ENCODE peak calls at places on chromosomes 5 and 9, in nine cellular contexts. One of them, this sample, is unnamed.

GRCh38 chr9:127123239-127123935 is 952 bp upstream of the ANGPTL2 start:
- DNase-seq in colonic mucosa: no peak
- DNase-seq in A549: no peak
- DNase-seq in psoas muscle: peak; percentile 62
- DNase-seq in tibial artery: no peak
- DNase-seq in cardiac fibroblast: no peak
- DNase-seq in ovary: peak; percentile 82
- DNase-seq in coronary artery: no peak
- DNase-seq in uterus: peak; percentile 71
- DNase-seq in this sample: no peak

GRCh38 chr5:138946241-138946623 is 71.1 kb upstream of the LRRTM2 start:
- DNase-seq in colonic mucosa: no peak
- DNase-seq in A549: no peak
- DNase-seq in psoas muscle: no peak
- DNase-seq in tibial artery: peak; percentile 67
- DNase-seq in cardiac fibroblast: no peak
- DNase-seq in ovary: no peak
- DNase-seq in coronary artery: no peak
- DNase-seq in uterus: no peak
- DNase-seq in this sample: no peak

GRCh38 chr5:142857405-142857804 is 87.2 kb downstream of the ARHGAP26 start:
- DNase-seq in colonic mucosa: no peak
- DNase-seq in A549: peak; percentile 52
- DNase-seq in psoas muscle: no peak
- DNase-seq in tibial artery: no peak
- DNase-seq in cardiac fibroblast: no peak
- DNase-seq in ovary: no peak
- DNase-seq in coronary artery: no peak
- DNase-seq in uterus: no peak
- DNase-seq in this sample: no peak

GRCh38 chr5:100609594-100609993 is 74.4 kb downstream of the FAM174A start:
- DNase-seq in colonic mucosa: no peak
- DNase-seq in A549: no peak
- DNase-seq in psoas muscle: no peak
- DNase-seq in tibial artery: no peak
- DNase-seq in cardiac fibroblast: no peak
- DNase-seq in ovary: no peak
- DNase-seq in coronary artery: no peak
- DNase-seq in uterus: no peak
- DNase-seq in this sample: no peak

GRCh38 chr9:78035369-78035993 is 3.9 kb upstream of the GNAQ start:
- DNase-seq in colonic mucosa: peak; percentile 72
- DNase-seq in A549: peak; percentile 80
- DNase-seq in psoas muscle: peak; percentile 54
- DNase-seq in tibial artery: peak; percentile 67
- DNase-seq in cardiac fibroblast: peak; percentile 92
- DNase-seq in ovary: peak; percentile 70
- DNase-seq in coronary artery: no peak
- DNase-seq in uterus: peak; percentile 57
- DNase-seq in this sample: peak; percentile 51

GRCh38 chr9:86413966-86414880 is 60.0 kb upstream of the TUT7 start:
- DNase-seq in colonic mucosa: no peak
- DNase-seq in A549: peak; percentile 43
- DNase-seq in psoas muscle: no peak
- DNase-seq in tibial artery: no peak
- DNase-seq in cardiac fibroblast: peak; percentile 67
- DNase-seq in ovary: no peak
- DNase-seq in coronary artery: no peak
- DNase-seq in uterus: no peak
- DNase-seq in this sample: no peak

GRCh38 chr9:83138422-83139135 is 75.6 kb upstream of the RASEF start:
- DNase-seq in colonic mucosa: no peak
- DNase-seq in A549: no peak
- DNase-seq in psoas muscle: no peak
- DNase-seq in tibial artery: no peak
- DNase-seq in cardiac fibroblast: no peak
- DNase-seq in ovary: no peak
- DNase-seq in coronary artery: no peak
- DNase-seq in uterus: no peak
- DNase-seq in this sample: no peak

GRCh38 chr5:160133918-160134304 is 14.7 kb upstream of the PWWP2A start:
- DNase-seq in colonic mucosa: no peak
- DNase-seq in A549: no peak
- DNase-seq in psoas muscle: no peak
- DNase-seq in tibial artery: no peak
- DNase-seq in cardiac fibroblast: no peak
- DNase-seq in ovary: no peak
- DNase-seq in coronary artery: no peak
- DNase-seq in uterus: no peak
- DNase-seq in this sample: no peak

GRCh38 chr5:44783916-44784315 is 24.8 kb upstream of the MRPS30 start:
- DNase-seq in colonic mucosa: no peak
- DNase-seq in A549: no peak
- DNase-seq in psoas muscle: no peak
- DNase-seq in tibial artery: no peak
- DNase-seq in cardiac fibroblast: no peak
- DNase-seq in ovary: no peak
- DNase-seq in coronary artery: no peak
- DNase-seq in uterus: no peak
- DNase-seq in this sample: no peak

GRCh38 chr5:32501623-32502022 is 57.1 kb upstream of the ZFR start:
- DNase-seq in colonic mucosa: no peak
- DNase-seq in A549: no peak
- DNase-seq in psoas muscle: no peak
- DNase-seq in tibial artery: no peak
- DNase-seq in cardiac fibroblast: no peak
- DNase-seq in ovary: no peak
- DNase-seq in coronary artery: no peak
- DNase-seq in uterus: no peak
- DNase-seq in this sample: no peak

GRCh38 chr5:108295588-108296368 is 86.1 kb downstream of the FBXL17 start:
- DNase-seq in colonic mucosa: no peak
- DNase-seq in A549: no peak
- DNase-seq in psoas muscle: no peak
- DNase-seq in tibial artery: no peak
- DNase-seq in cardiac fibroblast: peak; percentile 57
- DNase-seq in ovary: no peak
- DNase-seq in coronary artery: no peak
- DNase-seq in uterus: no peak
- DNase-seq in this sample: no peak

GRCh38 chr5:77301447-77301878 is 91.0 kb downstream of the PDE8B start:
- DNase-seq in colonic mucosa: no peak
- DNase-seq in A549: peak; percentile 46
- DNase-seq in psoas muscle: no peak
- DNase-seq in tibial artery: no peak
- DNase-seq in cardiac fibroblast: peak; percentile 32
- DNase-seq in ovary: no peak
- DNase-seq in coronary artery: no peak
- DNase-seq in uterus: no peak
- DNase-seq in this sample: no peak

GRCh38 chr9:36818965-36819870 is 214.8 kb downstream of the PAX5 start:
- DNase-seq in colonic mucosa: no peak
- DNase-seq in A549: no peak
- DNase-seq in psoas muscle: no peak
- DNase-seq in tibial artery: no peak
- DNase-seq in cardiac fibroblast: no peak
- DNase-seq in ovary: peak; percentile 44
- DNase-seq in coronary artery: no peak
- DNase-seq in uterus: no peak
- DNase-seq in this sample: peak; percentile 40

GRCh38 chr5:105752801-105753200 is 1917.9 kb downstream of the EFNA5 start:
- DNase-seq in colonic mucosa: no peak
- DNase-seq in A549: no peak
- DNase-seq in psoas muscle: no peak
- DNase-seq in tibial artery: no peak
- DNase-seq in cardiac fibroblast: peak; percentile 6
- DNase-seq in ovary: no peak
- DNase-seq in coronary artery: no peak
- DNase-seq in uterus: no peak
- DNase-seq in this sample: no peak

GRCh38 chr5:45252991-45253390 is 443.2 kb downstream of the HCN1 start:
- DNase-seq in colonic mucosa: no peak
- DNase-seq in A549: no peak
- DNase-seq in psoas muscle: no peak
- DNase-seq in tibial artery: no peak
- DNase-seq in cardiac fibroblast: no peak
- DNase-seq in ovary: no peak
- DNase-seq in coronary artery: no peak
- DNase-seq in uterus: no peak
- DNase-seq in this sample: no peak

GRCh38 chr5:150320048-150320555 is 17.4 kb upstream of the ARSI start:
- DNase-seq in colonic mucosa: peak; percentile 50
- DNase-seq in A549: peak; percentile 68
- DNase-seq in psoas muscle: peak; percentile 82
- DNase-seq in tibial artery: peak; percentile 85
- DNase-seq in cardiac fibroblast: peak; percentile 88
- DNase-seq in ovary: peak; percentile 68
- DNase-seq in coronary artery: peak; percentile 82
- DNase-seq in uterus: peak; percentile 83
- DNase-seq in this sample: no peak

GRCh38 chr5:172009536-172010270 is 3.3 kb upstream of the FBXW11 start:
- DNase-seq in colonic mucosa: no peak
- DNase-seq in A549: no peak
- DNase-seq in psoas muscle: no peak
- DNase-seq in tibial artery: no peak
- DNase-seq in cardiac fibroblast: peak; percentile 18
- DNase-seq in ovary: no peak
- DNase-seq in coronary artery: no peak
- DNase-seq in uterus: no peak
- DNase-seq in this sample: no peak

DNA sequence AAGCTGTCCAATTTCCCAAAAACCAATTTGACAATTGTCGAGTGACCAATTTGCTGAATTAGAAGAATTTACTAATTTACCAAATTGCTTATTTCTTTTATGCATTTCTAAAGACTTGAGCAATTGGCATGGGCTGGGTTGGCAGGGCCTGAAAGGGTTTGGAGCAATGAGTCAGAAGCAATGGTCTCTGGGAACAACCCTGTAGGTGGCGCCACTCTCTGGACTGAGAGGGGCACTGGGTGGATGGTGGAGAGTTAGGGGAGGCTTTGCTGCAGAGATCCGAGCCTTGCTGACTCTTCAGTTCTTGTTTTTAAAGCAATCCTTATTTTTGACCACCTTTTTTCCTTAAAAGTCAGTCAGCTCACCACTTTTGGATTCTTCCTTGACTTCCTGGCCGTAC is 71.5 kb upstream of the RPS23 start:
- DNase-seq in colonic mucosa: peak; percentile 34
- DNase-seq in A549: peak; percentile 16
- DNase-seq in psoas muscle: peak; percentile 66
- DNase-seq in tibial artery: no peak
- DNase-seq in cardiac fibroblast: no peak
- DNase-seq in ovary: peak; percentile 24
- DNase-seq in coronary artery: no peak
- DNase-seq in uterus: no peak
- DNase-seq in this sample: peak; percentile 46
- TF ChIP-seq CTCF in colonic mucosa: peak; percentile 23
- TF ChIP-seq CTCF in A549: peak; percentile 19
- TF ChIP-seq CTCF in psoas muscle: no peak
- TF ChIP-seq CTCF in tibial artery: no peak
- TF ChIP-seq CTCF in cardiac fibroblast: peak; percentile 47
- TF ChIP-seq CTCF in ovary: no peak
- TF ChIP-seq CTCF in coronary artery: no peak
- TF ChIP-seq CTCF in uterus: no peak
- TF ChIP-seq CTCF in this sample: peak; percentile 53

DNA sequence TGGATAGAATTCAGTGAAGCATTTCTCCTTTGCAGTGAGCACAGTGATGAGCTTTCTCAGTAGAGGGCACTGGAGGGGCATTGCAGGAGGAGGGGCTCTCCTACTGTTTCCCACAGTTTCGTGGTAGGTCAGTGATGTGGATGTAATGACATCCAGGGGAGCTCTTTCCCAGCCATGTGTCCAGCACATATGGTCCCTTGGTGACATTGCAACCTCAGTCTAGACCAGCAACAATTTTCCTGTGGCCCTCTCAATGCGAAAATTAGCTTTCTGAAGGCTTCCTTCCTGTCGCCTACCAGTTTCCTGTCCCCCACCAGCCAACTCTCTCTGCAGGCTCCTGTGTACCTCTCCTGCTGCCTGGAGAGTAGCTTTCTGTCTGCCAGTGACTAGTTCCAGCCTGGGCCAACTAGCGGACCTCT is 6.9 kb upstream of the PDCL start:
- DNase-seq in colonic mucosa: no peak
- DNase-seq in A549: no peak
- DNase-seq in psoas muscle: no peak
- DNase-seq in tibial artery: no peak
- DNase-seq in cardiac fibroblast: no peak
- DNase-seq in ovary: no peak
- DNase-seq in coronary artery: no peak
- DNase-seq in uterus: no peak
- DNase-seq in this sample: no peak
- TF ChIP-seq CTCF in colonic mucosa: no peak
- TF ChIP-seq CTCF in A549: peak; percentile 14
- TF ChIP-seq CTCF in psoas muscle: no peak
- TF ChIP-seq CTCF in tibial artery: no peak
- TF ChIP-seq CTCF in cardiac fibroblast: no peak
- TF ChIP-seq CTCF in ovary: no peak
- TF ChIP-seq CTCF in coronary artery: no peak
- TF ChIP-seq CTCF in uterus: no peak
- TF ChIP-seq CTCF in this sample: no peak

DNA sequence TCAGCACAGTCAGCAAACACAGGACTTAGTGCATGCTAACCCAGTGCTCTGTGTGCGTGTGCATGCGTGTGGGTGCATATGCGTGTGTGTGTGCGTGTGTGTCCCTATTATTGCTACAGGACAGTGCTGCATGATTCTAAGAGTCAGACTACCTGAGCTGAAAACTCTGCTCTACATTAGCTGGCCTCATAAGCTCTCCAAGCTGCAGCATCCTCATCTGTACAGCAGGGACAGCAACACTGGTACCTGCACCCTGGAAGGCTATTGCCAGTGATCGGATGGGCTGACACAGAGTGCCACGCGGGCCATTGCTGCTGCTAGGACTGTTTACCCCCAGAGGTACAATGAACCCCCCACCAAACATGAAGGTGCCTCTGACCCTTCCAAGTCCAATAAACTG is 1.2 kb downstream of the ADAMTS12 start:
- DNase-seq in colonic mucosa: no peak
- DNase-seq in A549: peak; percentile 37
- DNase-seq in psoas muscle: no peak
- DNase-seq in tibial artery: no peak
- DNase-seq in cardiac fibroblast: peak; percentile 39
- DNase-seq in ovary: no peak
- DNase-seq in coronary artery: no peak
- DNase-seq in uterus: no peak
- DNase-seq in this sample: no peak
- TF ChIP-seq CTCF in colonic mucosa: no peak
- TF ChIP-seq CTCF in A549: no peak
- TF ChIP-seq CTCF in psoas muscle: no peak
- TF ChIP-seq CTCF in tibial artery: no peak
- TF ChIP-seq CTCF in cardiac fibroblast: peak; percentile 60
- TF ChIP-seq CTCF in ovary: no peak
- TF ChIP-seq CTCF in coronary artery: no peak
- TF ChIP-seq CTCF in uterus: no peak
- TF ChIP-seq CTCF in this sample: no peak

DNA sequence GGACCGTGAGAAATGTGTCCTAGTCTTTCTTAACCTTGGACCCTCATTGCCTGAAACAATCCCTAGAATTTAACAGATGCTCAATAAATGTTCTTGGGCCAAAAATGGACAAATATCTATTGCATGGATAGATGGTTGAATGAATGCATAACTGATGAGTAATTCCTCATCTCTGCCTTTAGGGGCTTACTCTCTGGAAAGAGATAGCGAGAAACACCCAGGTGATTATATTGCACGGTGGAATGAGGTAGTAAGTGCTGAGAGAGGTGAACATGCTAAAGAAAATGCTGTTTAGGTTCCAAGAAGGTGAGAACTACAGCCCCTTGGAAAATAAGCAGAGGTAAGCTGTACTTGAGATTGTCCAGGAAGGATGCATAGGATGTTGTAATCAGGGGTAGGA is 426.4 kb downstream of the ARHGEF28 start:
- DNase-seq in colonic mucosa: no peak
- DNase-seq in A549: no peak
- DNase-seq in psoas muscle: no peak
- DNase-seq in tibial artery: no peak
- DNase-seq in cardiac fibroblast: no peak
- DNase-seq in ovary: no peak
- DNase-seq in coronary artery: no peak
- DNase-seq in uterus: no peak
- DNase-seq in this sample: no peak
- TF ChIP-seq CTCF in colonic mucosa: no peak
- TF ChIP-seq CTCF in A549: no peak
- TF ChIP-seq CTCF in psoas muscle: no peak
- TF ChIP-seq CTCF in tibial artery: no peak
- TF ChIP-seq CTCF in cardiac fibroblast: peak; percentile 1
- TF ChIP-seq CTCF in ovary: no peak
- TF ChIP-seq CTCF in coronary artery: no peak
- TF ChIP-seq CTCF in uterus: no peak
- TF ChIP-seq CTCF in this sample: no peak